ENCODE peak calls at places on chromosomes 12 and 14, in six cellular contexts. One of them, this sample, is unnamed.

GRCh38 chr12:3680919-3681594 is 71.9 kb downstream of the CRACR2A start:
- DNase-seq in colonic mucosa: peak; percentile 66
- DNase-seq in fibroblast of lung: no peak
- DNase-seq in effector memory CD4-positive, alpha-beta T cell: no peak
- DNase-seq in stomach: peak; percentile 64
- DNase-seq in adrenal gland: no peak
- DNase-seq in this sample: peak; percentile 91

GRCh38 chr14:57686317-57686716 is 179.6 kb downstream of the SLC35F4 start:
- DNase-seq in adrenal gland: no peak
- DNase-seq in fibroblast of lung: no peak
- DNase-seq in stomach: no peak
- DNase-seq in colonic mucosa: no peak
- DNase-seq in effector memory CD4-positive, alpha-beta T cell: no peak
- DNase-seq in this sample: no peak

GRCh38 chr14:99231850-99232401 is 40.1 kb downstream of the BCL11B start:
- DNase-seq in stomach: no peak
- DNase-seq in effector memory CD4-positive, alpha-beta T cell: peak; percentile 19
- DNase-seq in adrenal gland: no peak
- DNase-seq in colonic mucosa: no peak
- DNase-seq in fibroblast of lung: peak; percentile 24
- DNase-seq in this sample: no peak

GRCh38 chr12:106064622-106065021 is 74.1 kb downstream of the NUAK1 start:
- DNase-seq in effector memory CD4-positive, alpha-beta T cell: no peak
- DNase-seq in colonic mucosa: no peak
- DNase-seq in adrenal gland: no peak
- DNase-seq in fibroblast of lung: no peak
- DNase-seq in stomach: no peak
- DNase-seq in this sample: no peak

GRCh38 chr14:43755707-43756106 is 751.4 kb downstream of the FSCB start:
- DNase-seq in fibroblast of lung: no peak
- DNase-seq in stomach: no peak
- DNase-seq in effector memory CD4-positive, alpha-beta T cell: no peak
- DNase-seq in adrenal gland: no peak
- DNase-seq in colonic mucosa: no peak
- DNase-seq in this sample: no peak

GRCh38 chr12:64618953-64619590 is 8.8 kb downstream of the RASSF3 start:
- DNase-seq in stomach: no peak
- DNase-seq in colonic mucosa: no peak
- DNase-seq in adrenal gland: no peak
- DNase-seq in fibroblast of lung: peak; percentile 37
- DNase-seq in effector memory CD4-positive, alpha-beta T cell: no peak
- DNase-seq in this sample: no peak

GRCh38 chr12:67714648-67715047 is 66.1 kb downstream of the DYRK2 start:
- DNase-seq in stomach: no peak
- DNase-seq in fibroblast of lung: peak; percentile 50
- DNase-seq in adrenal gland: no peak
- DNase-seq in effector memory CD4-positive, alpha-beta T cell: no peak
- DNase-seq in colonic mucosa: no peak
- DNase-seq in this sample: no peak

GRCh38 chr14:93720076-93720815 is 68.0 kb downstream of the PRIMA1 start:
- DNase-seq in effector memory CD4-positive, alpha-beta T cell: no peak
- DNase-seq in colonic mucosa: no peak
- DNase-seq in fibroblast of lung: no peak
- DNase-seq in adrenal gland: no peak
- DNase-seq in stomach: no peak
- DNase-seq in this sample: no peak

GRCh38 chr14:93832665-93833064 is 44.4 kb upstream of the PRIMA1 start:
- DNase-seq in adrenal gland: peak; percentile 51
- DNase-seq in colonic mucosa: no peak
- DNase-seq in stomach: peak; percentile 80
- DNase-seq in effector memory CD4-positive, alpha-beta T cell: no peak
- DNase-seq in fibroblast of lung: no peak
- DNase-seq in this sample: peak; percentile 66

GRCh38 chr12:117660896-117661295 is 299.5 kb upstream of the NOS1 start:
- DNase-seq in stomach: no peak
- DNase-seq in adrenal gland: no peak
- DNase-seq in effector memory CD4-positive, alpha-beta T cell: no peak
- DNase-seq in fibroblast of lung: no peak
- DNase-seq in colonic mucosa: no peak
- DNase-seq in this sample: no peak

GRCh38 chr14:71103662-71104484 is 196.6 kb downstream of the PCNX1 start:
- DNase-seq in effector memory CD4-positive, alpha-beta T cell: no peak
- DNase-seq in adrenal gland: no peak
- DNase-seq in fibroblast of lung: peak; percentile 59
- DNase-seq in stomach: no peak
- DNase-seq in colonic mucosa: no peak
- DNase-seq in this sample: no peak

GRCh38 chr12:109291531-109292341 is 17.3 kb downstream of the FOXN4 start:
- DNase-seq in fibroblast of lung: peak; percentile 41
- DNase-seq in colonic mucosa: peak; percentile 69
- DNase-seq in effector memory CD4-positive, alpha-beta T cell: no peak
- DNase-seq in stomach: peak; percentile 34
- DNase-seq in adrenal gland: peak; percentile 40
- DNase-seq in this sample: peak; percentile 67

GRCh38 chr12:70467476-70467875 is 101.4 kb downstream of the KCNMB4 start:
- DNase-seq in colonic mucosa: no peak
- DNase-seq in effector memory CD4-positive, alpha-beta T cell: no peak
- DNase-seq in stomach: no peak
- DNase-seq in fibroblast of lung: no peak
- DNase-seq in adrenal gland: no peak
- DNase-seq in this sample: no peak

GRCh38 chr12:16562413-16562812 is 43.5 kb downstream of the LMO3 start:
- DNase-seq in adrenal gland: no peak
- DNase-seq in fibroblast of lung: no peak
- DNase-seq in effector memory CD4-positive, alpha-beta T cell: no peak
- DNase-seq in colonic mucosa: no peak
- DNase-seq in stomach: no peak
- DNase-seq in this sample: no peak

GRCh38 chr12:46959484-46959883 is 119.9 kb upstream of the PCED1B start:
- DNase-seq in adrenal gland: no peak
- DNase-seq in colonic mucosa: no peak
- DNase-seq in fibroblast of lung: peak; percentile 84
- DNase-seq in effector memory CD4-positive, alpha-beta T cell: no peak
- DNase-seq in stomach: no peak
- DNase-seq in this sample: no peak

GRCh38 chr14:49677643-49678042 is 10.4 kb downstream of the POLE2 start:
- DNase-seq in effector memory CD4-positive, alpha-beta T cell: no peak
- DNase-seq in stomach: no peak
- DNase-seq in colonic mucosa: no peak
- DNase-seq in fibroblast of lung: no peak
- DNase-seq in adrenal gland: no peak
- DNase-seq in this sample: no peak

GRCh38 chr12:91367234-91367849 is 184.7 kb upstream of the DCN start:
- DNase-seq in adrenal gland: no peak
- DNase-seq in stomach: no peak
- DNase-seq in colonic mucosa: no peak
- DNase-seq in effector memory CD4-positive, alpha-beta T cell: no peak
- DNase-seq in fibroblast of lung: peak; percentile 10
- DNase-seq in this sample: no peak

GRCh38 chr14:31949709-31950108 is 127.4 kb upstream of the ARHGAP5 start:
- DNase-seq in effector memory CD4-positive, alpha-beta T cell: no peak
- DNase-seq in stomach: no peak
- DNase-seq in fibroblast of lung: no peak
- DNase-seq in colonic mucosa: no peak
- DNase-seq in adrenal gland: no peak
- DNase-seq in this sample: no peak

GRCh38 chr12:48053883-48054282 is 49.6 kb upstream of the COL2A1 start:
- DNase-seq in stomach: no peak
- DNase-seq in fibroblast of lung: no peak
- DNase-seq in adrenal gland: no peak
- DNase-seq in colonic mucosa: no peak
- DNase-seq in effector memory CD4-positive, alpha-beta T cell: no peak
- DNase-seq in this sample: no peak

GRCh38 chr12:39605996-39606395 is 13.6 kb downstream of the ABCD2 start:
- DNase-seq in fibroblast of lung: peak; percentile 85
- DNase-seq in stomach: no peak
- DNase-seq in effector memory CD4-positive, alpha-beta T cell: no peak
- DNase-seq in adrenal gland: no peak
- DNase-seq in colonic mucosa: no peak
- DNase-seq in this sample: no peak

GRCh38 chr14:24605435-24606190 is 3.9 kb downstream of the GZMH start:
- DNase-seq in effector memory CD4-positive, alpha-beta T cell: peak; percentile 19
- DNase-seq in colonic mucosa: peak; percentile 41
- DNase-seq in fibroblast of lung: no peak
- DNase-seq in stomach: peak; percentile 53
- DNase-seq in adrenal gland: no peak
- DNase-seq in this sample: peak; percentile 53

GRCh38 chr12:33484161-33484560 is 44.5 kb upstream of the SYT10 start:
- DNase-seq in effector memory CD4-positive, alpha-beta T cell: no peak
- DNase-seq in stomach: no peak
- DNase-seq in adrenal gland: no peak
- DNase-seq in colonic mucosa: no peak
- DNase-seq in fibroblast of lung: no peak
- DNase-seq in this sample: no peak

GRCh38 chr14:24062216-24062980 is 9.0 kb upstream of the CPNE6 start:
- DNase-seq in stomach: no peak
- DNase-seq in colonic mucosa: no peak
- DNase-seq in effector memory CD4-positive, alpha-beta T cell: no peak
- DNase-seq in fibroblast of lung: no peak
- DNase-seq in adrenal gland: no peak
- DNase-seq in this sample: no peak

GRCh38 chr12:27123642-27124041 is 41.3 kb upstream of the C12orf71 start:
- DNase-seq in colonic mucosa: no peak
- DNase-seq in fibroblast of lung: no peak
- DNase-seq in effector memory CD4-positive, alpha-beta T cell: no peak
- DNase-seq in stomach: no peak
- DNase-seq in adrenal gland: no peak
- DNase-seq in this sample: no peak

GRCh38 chr14:60922050-60922449 is 58.8 kb downstream of the TRMT5 start:
- DNase-seq in adrenal gland: no peak
- DNase-seq in fibroblast of lung: peak; percentile 68
- DNase-seq in colonic mucosa: no peak
- DNase-seq in effector memory CD4-positive, alpha-beta T cell: no peak
- DNase-seq in stomach: no peak
- DNase-seq in this sample: no peak

GRCh38 chr14:24089890-24090289 is 4.2 kb upstream of the PCK2 start:
- DNase-seq in fibroblast of lung: no peak
- DNase-seq in colonic mucosa: no peak
- DNase-seq in adrenal gland: no peak
- DNase-seq in stomach: no peak
- DNase-seq in effector memory CD4-positive, alpha-beta T cell: no peak
- DNase-seq in this sample: no peak

GRCh38 chr12:46372852-46373302 is 304 bp upstream of the SLC38A2 start:
- DNase-seq in adrenal gland: no peak
- DNase-seq in fibroblast of lung: no peak
- DNase-seq in stomach: no peak
- DNase-seq in colonic mucosa: peak; percentile 99
- DNase-seq in effector memory CD4-positive, alpha-beta T cell: no peak
- DNase-seq in this sample: no peak

GRCh38 chr12:113940357-113940756 is 25.8 kb downstream of the RBM19 start:
- DNase-seq in adrenal gland: no peak
- DNase-seq in fibroblast of lung: no peak
- DNase-seq in colonic mucosa: no peak
- DNase-seq in effector memory CD4-positive, alpha-beta T cell: no peak
- DNase-seq in stomach: no peak
- DNase-seq in this sample: no peak

GRCh38 chr12:121996945-121997612 is 24.6 kb upstream of the BCL7A start:
- DNase-seq in effector memory CD4-positive, alpha-beta T cell: no peak
- DNase-seq in adrenal gland: no peak
- DNase-seq in stomach: no peak
- DNase-seq in colonic mucosa: no peak
- DNase-seq in fibroblast of lung: peak; percentile 20
- DNase-seq in this sample: no peak

GRCh38 chr12:83042441-83043215 is 355.9 kb downstream of the TMTC2 start:
- DNase-seq in colonic mucosa: no peak
- DNase-seq in effector memory CD4-positive, alpha-beta T cell: no peak
- DNase-seq in fibroblast of lung: peak; percentile 64
- DNase-seq in stomach: no peak
- DNase-seq in adrenal gland: no peak
- DNase-seq in this sample: no peak

GRCh38 chr12:101490286-101490920 is 15.3 kb downstream of the SPIC start:
- DNase-seq in effector memory CD4-positive, alpha-beta T cell: no peak
- DNase-seq in stomach: peak; percentile 50
- DNase-seq in fibroblast of lung: no peak
- DNase-seq in adrenal gland: no peak
- DNase-seq in colonic mucosa: peak; percentile 34
- DNase-seq in this sample: no peak

GRCh38 chr14:75277000-75277795 is 1.4 kb upstream of the FOS start:
- DNase-seq in colonic mucosa: peak; percentile 91
- DNase-seq in fibroblast of lung: peak; percentile 88
- DNase-seq in effector memory CD4-positive, alpha-beta T cell: peak; percentile 76
- DNase-seq in adrenal gland: peak; percentile 92
- DNase-seq in stomach: peak; percentile 90
- DNase-seq in this sample: peak; percentile 97
- H3K4me1 ChIP-seq in colonic mucosa: no peaks in the 10 kb centered on the region
- H3K4me1 ChIP-seq in fibroblast of lung: peaks cover 14% of the 10 kb centered on the region
- H3K4me1 ChIP-seq in effector memory CD4-positive, alpha-beta T cell: peaks cover 42% of the 10 kb centered on the region
- H3K4me1 ChIP-seq in adrenal gland: peaks cover 24% of the 10 kb centered on the region
- H3K4me1 ChIP-seq in stomach: peaks cover 54% of the 10 kb centered on the region
- H3K4me1 ChIP-seq in this sample: peaks cover 8% of the 10 kb centered on the region

GRCh38 chr14:104638190-104638589 is 33.6 kb upstream of the TMEM179 start:
- DNase-seq in adrenal gland: no peak
- DNase-seq in colonic mucosa: no peak
- DNase-seq in fibroblast of lung: no peak
- DNase-seq in stomach: no peak
- DNase-seq in effector memory CD4-positive, alpha-beta T cell: no peak
- DNase-seq in this sample: no peak
- H3K27me3 ChIP-seq in adrenal gland: no peaks in the 10 kb centered on the region
- H3K27me3 ChIP-seq in colonic mucosa: no peaks in the 10 kb centered on the region
- H3K27me3 ChIP-seq in fibroblast of lung: no peaks in the 10 kb centered on the region
- H3K27me3 ChIP-seq in stomach: peaks cover 35% of the 10 kb centered on the region
- H3K27me3 ChIP-seq in effector memory CD4-positive, alpha-beta T cell: peaks cover 13% of the 10 kb centered on the region
- H3K27me3 ChIP-seq in this sample: no peaks in the 10 kb centered on the region

DNA sequence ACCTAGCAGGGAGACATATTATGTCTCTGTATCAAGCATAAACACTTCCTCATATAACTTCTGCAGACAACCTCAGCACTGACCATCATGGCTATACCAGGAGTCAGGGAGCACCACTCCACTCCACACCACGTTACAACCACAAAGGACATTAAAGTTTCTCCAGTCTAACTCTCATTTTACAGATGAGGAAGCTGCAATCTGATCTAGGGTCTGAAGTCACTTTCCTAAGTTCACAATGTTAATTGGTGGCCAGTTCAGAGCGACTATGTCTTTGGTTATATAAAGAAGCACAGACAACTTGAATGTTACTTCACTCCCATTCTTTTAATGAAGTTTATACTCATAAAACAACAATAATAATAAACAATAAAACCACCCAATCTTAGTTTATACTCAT is 72.6 kb upstream of the SSTR1 start:
- DNase-seq in colonic mucosa: no peak
- DNase-seq in fibroblast of lung: no peak
- DNase-seq in adrenal gland: no peak
- DNase-seq in stomach: no peak
- DNase-seq in effector memory CD4-positive, alpha-beta T cell: no peak
- DNase-seq in this sample: no peak
- H3K4me1 ChIP-seq in colonic mucosa: no peaks in the 10 kb centered on the region
- H3K4me1 ChIP-seq in fibroblast of lung: peaks cover 2% of the 10 kb centered on the region
- H3K4me1 ChIP-seq in adrenal gland: no peaks in the 10 kb centered on the region
- H3K4me1 ChIP-seq in stomach: no peaks in the 10 kb centered on the region
- H3K4me1 ChIP-seq in effector memory CD4-positive, alpha-beta T cell: no peaks in the 10 kb centered on the region
- H3K4me1 ChIP-seq in this sample: no peaks in the 10 kb centered on the region

GRCh38 chr12:132428872-132429121 is 61.2 kb upstream of the FBRSL1 start:
- DNase-seq in adrenal gland: no peak
- DNase-seq in colonic mucosa: no peak
- DNase-seq in stomach: peak; percentile 39
- DNase-seq in fibroblast of lung: no peak
- DNase-seq in effector memory CD4-positive, alpha-beta T cell: no peak
- DNase-seq in this sample: no peak
- H3K27me3 ChIP-seq in adrenal gland: peaks cover 7% of the 10 kb centered on the region
- H3K27me3 ChIP-seq in colonic mucosa: peaks cover 5% of the 10 kb centered on the region
- H3K27me3 ChIP-seq in stomach: peaks cover 26% of the 10 kb centered on the region
- H3K27me3 ChIP-seq in fibroblast of lung: no peaks in the 10 kb centered on the region
- H3K27me3 ChIP-seq in effector memory CD4-positive, alpha-beta T cell: no peaks in the 10 kb centered on the region
- H3K27me3 ChIP-seq in this sample: no peaks in the 10 kb centered on the region

This sample was measured in right cardiac atrium.